ENCODE peak calls at places on chromosomes 2 and 18, in five cellular contexts. H is nephron progenitor cell, D is cardiac fibroblast, K is glutamatergic neuron, R is fibroblast of the aortic adventitia. A is an unnamed sample.

GRCh38 chr18:32301976-32302743 is 112.3 kb downstream of the MEP1B start:
- DNase-seq in R (peak; percentile 96), H (no peak), K (no peak), D (peak; percentile 79), A (peak; percentile 77)

GRCh38 chr2:20326163-20326780 is 24.4 kb downstream of the PUM2 start:
- DNase-seq in D (peak; percentile 72), R (peak; percentile 65), K (peak; percentile 64), H (peak; percentile 43), A (peak; percentile 71)

GRCh38 chr18:34121157-34121807 is 103.4 kb downstream of the NOL4 start:
- DNase-seq in R (peak; percentile 3), D (peak; percentile 16), H (no peak), K (no peak), A (peak; percentile 42)

GRCh38 chr2:219054956-219055903 is 5.5 kb downstream of the IHH start:
- DNase-seq in D (no peak), H (no peak), R (no peak), K (no peak), A (no peak)

GRCh38 chr2:151238527-151239487 is 22.9 kb downstream of the RBM43 start:
- DNase-seq in K (peak; percentile 26), D (peak; percentile 93), H (peak; percentile 52), R (peak; percentile 95), A (peak; percentile 78)

GRCh38 chr2:195984951-195985726 is 83.5 kb downstream of the DNAH7 start:
- DNase-seq in K (no peak), H (no peak), R (peak; percentile 8), D (peak; percentile 21), A (no peak)

GRCh38 chr2:70552501-70553333 is 909 bp downstream of the TGFA start:
- DNase-seq in R (no peak), K (peak; percentile 36), D (no peak), H (peak; percentile 38), A (peak; percentile 39)

GRCh38 chr18:53526092-53526491 is 698.4 kb downstream of the MBD2 start:
- DNase-seq in K (no peak), D (no peak), H (no peak), R (no peak), A (no peak)

GRCh38 chr18:12911928-12912703 is 28.1 kb upstream of the PTPN2 start:
- DNase-seq in H (no peak), R (no peak), K (peak; percentile 27), D (no peak), A (no peak)

GRCh38 chr2:100877555-100877954 is 57.6 kb downstream of the NPAS2 start:
- DNase-seq in H (no peak), K (no peak), R (peak; percentile 64), D (peak; percentile 77), A (peak; percentile 73)

GRCh38 chr18:24219561-24220317 is 80.9 kb downstream of the CABYR start:
- DNase-seq in R (no peak), D (no peak), H (no peak), K (no peak), A (no peak)

GRCh38 chr2:111049792-111050640 is 70.7 kb upstream of the BCL2L11 start:
- DNase-seq in R (no peak), H (no peak), D (no peak), K (no peak), A (no peak)

GRCh38 chr2:60075048-60075447 is 478.4 kb downstream of the BCL11A start:
- DNase-seq in D (no peak), H (no peak), R (no peak), K (no peak), A (no peak)

GRCh38 chr18:67217551-67218166 is 298.9 kb downstream of the DSEL start:
- DNase-seq in K (peak; percentile 40), H (peak; percentile 61), R (peak; percentile 90), D (peak; percentile 82), A (peak; percentile 68)

GRCh38 chr18:48656582-48656981 is 117.8 kb downstream of the CTIF start:
- DNase-seq in H (no peak), R (no peak), K (no peak), D (no peak), A (no peak)

GRCh38 chr2:7868836-7869235 is 813.0 kb upstream of the ID2 start:
- DNase-seq in K (no peak), D (no peak), H (no peak), R (no peak), A (no peak)

GRCh38 chr2:239329972-239330572 is 70.7 kb downstream of the HDAC4 start:
- DNase-seq in H (no peak), R (no peak), K (no peak), D (no peak), A (no peak)

GRCh38 chr2:32864337-32864736 is 82.4 kb upstream of the LTBP1 start:
- DNase-seq in R (peak; percentile 90), D (peak; percentile 80), H (no peak), K (no peak), A (peak; percentile 15)

DNA sequence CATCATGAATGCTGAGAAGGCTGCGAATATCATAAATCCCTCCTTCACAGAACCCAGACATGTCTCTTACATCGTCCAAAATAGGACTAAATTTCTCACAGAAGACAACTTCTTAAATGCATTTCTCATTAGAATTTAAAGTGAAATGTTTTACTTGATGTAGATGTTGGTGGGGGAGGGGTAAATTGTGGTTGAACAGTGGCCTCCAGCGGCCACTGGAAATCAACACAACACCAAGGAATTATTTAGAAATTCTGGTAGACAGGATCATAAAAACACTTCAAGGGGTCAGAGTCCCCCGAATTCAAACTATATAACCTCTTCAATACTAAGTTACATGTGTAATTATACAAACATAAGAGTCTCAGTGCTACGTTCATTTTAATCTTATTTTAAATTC is 135.9 kb downstream of the ABCA12 start:
- DNase-seq in R (peak; percentile 53), H (peak; percentile 23), K (no peak), D (peak; percentile 66), A (peak; percentile 55)
- TF ChIP-seq CTCF in R (peak; percentile 50), H (peak; percentile 57), K (peak; percentile 52), D (peak; percentile 45), A (no peak)

DNA sequence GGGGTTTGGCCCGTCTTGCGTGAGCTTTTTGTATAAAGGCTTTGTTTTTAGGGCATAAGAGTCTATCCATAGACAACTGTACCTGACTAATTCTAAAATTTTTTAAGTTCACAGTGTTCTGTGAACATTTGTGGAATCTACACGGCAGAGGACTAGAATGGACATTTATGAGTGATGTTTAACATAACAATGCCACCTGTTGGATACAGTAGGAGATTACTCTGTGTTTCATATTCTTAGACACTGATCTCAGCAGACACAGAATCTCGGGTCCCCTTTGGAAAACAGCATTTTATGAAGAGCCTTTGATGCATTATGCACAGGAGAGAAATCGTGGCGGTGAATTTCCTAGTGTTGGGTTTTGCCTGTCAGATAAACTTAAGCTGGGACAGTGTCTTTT is 752.2 kb downstream of the DPP10 start:
- DNase-seq in H (no peak), R (no peak), D (no peak), K (no peak), A (peak; percentile 5)
- TF ChIP-seq CTCF in H (no peak), R (no peak), D (no peak), K (no peak), A (no peak)

GRCh38 chr2:160583823-160584537 is 90.4 kb upstream of the RBMS1 start:
- DNase-seq in D (no peak), K (no peak), H (no peak), R (no peak), A (no peak)

GRCh38 chr2:160581035-160581434 is 87.4 kb upstream of the RBMS1 start:
- DNase-seq in H (no peak), R (peak; percentile 31), K (no peak), D (peak; percentile 17), A (no peak)

GRCh38 chr2:160583162-160583522 is 89.5 kb upstream of the RBMS1 start:
- DNase-seq in R (peak; percentile 82), K (no peak), D (peak; percentile 79), H (no peak), A (no peak)

GRCh38 chr2:160582481-160583161 is 89.0 kb upstream of the RBMS1 start:
- DNase-seq in K (no peak), H (peak; percentile 7), R (peak; percentile 93), D (peak; percentile 92), A (peak; percentile 34)

DNA sequence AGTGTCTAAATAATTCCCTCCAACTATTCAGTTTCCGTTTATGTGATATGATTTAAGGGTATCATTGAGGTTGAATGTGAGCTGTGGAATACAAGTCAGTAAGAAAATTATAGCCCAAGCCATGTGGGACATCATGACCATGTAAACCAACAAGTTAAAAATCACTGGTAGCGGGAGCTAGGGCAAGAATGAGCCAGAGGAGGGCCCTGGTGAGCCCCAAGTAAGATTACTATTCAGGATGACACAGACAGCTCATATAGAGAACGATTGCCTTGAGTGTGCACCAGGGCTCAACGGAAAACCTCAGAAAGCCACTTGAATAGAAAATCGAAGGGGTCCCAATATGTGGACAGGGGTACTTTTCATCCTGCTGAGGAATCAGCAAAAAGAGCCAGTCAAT is 87.8 kb upstream of the RBMS1 start:
- DNase-seq in D (no peak), K (no peak), R (no peak), H (no peak), A (no peak)
- TF ChIP-seq CTCF in D (no peak), K (no peak), R (no peak), H (no peak), A (no peak)

GRCh38 chr2:202185816-202186221 is 52.6 kb downstream of the SUMO1 start:
- DNase-seq in R (peak; percentile 27), K (no peak), D (peak; percentile 39), H (no peak), A (peak; percentile 55)

GRCh38 chr2:202184557-202184956 is 53.8 kb downstream of the SUMO1 start:
- DNase-seq in K (no peak), D (no peak), H (no peak), R (no peak), A (no peak)

GRCh38 chr2:202186641-202187202 is 51.7 kb downstream of the SUMO1 start:
- DNase-seq in H (no peak), R (no peak), D (no peak), K (no peak), A (no peak)

GRCh38 chr2:202187570-202187969 is 50.8 kb downstream of the SUMO1 start:
- DNase-seq in R (no peak), K (no peak), H (no peak), D (no peak), A (no peak)

GRCh38 chr2:202185156-202185555 is 53.2 kb downstream of the SUMO1 start:
- DNase-seq in K (peak; percentile 27), D (no peak), H (no peak), R (no peak), A (no peak)
- TF ChIP-seq CTCF in K (no peak), D (no peak), H (no peak), R (no peak), A (no peak)